ENCODE peak calls at places on chromosomes 3 and 15, in four cellular contexts. C, F, U and K are unnamed samples.

GRCh38 chr3:111971533-111971932 is 7.3 kb upstream of the ABHD10 start:
- DNase-seq in C (peak), F (no peak), U (no peak), K (no peak)

GRCh38 chr3:170145278-170145677 is 36.3 kb downstream of the PHC3 start:
- DNase-seq in C (no peak), F (no peak), U (no peak), K (no peak)

GRCh38 chr15:77592768-77593167 is 39.9 kb downstream of the LINGO1 start:
- DNase-seq in C (no peak), F (no peak), U (no peak), K (no peak)

GRCh38 chr3:121508384-121508783 is 37.4 kb downstream of the POLQ start:
- DNase-seq in C (no peak), F (no peak), U (no peak), K (no peak)

GRCh38 chr15:77541421-77542181 is 91.1 kb downstream of the LINGO1 start:
- DNase-seq in C (no peak), F (no peak), U (no peak), K (no peak)

GRCh38 chr3:123700791-123701712 is 116.2 kb upstream of the HACD2 start:
- DNase-seq in C (no peak), F (no peak), U (no peak), K (no peak)

GRCh38 chr3:137204409-137204808 is 246.6 kb downstream of the IL20RB start:
- DNase-seq in C (no peak), F (no peak), U (no peak), K (no peak)

GRCh38 chr15:80512729-80513670 is 108.8 kb downstream of the ARNT2 start:
- DNase-seq in C (no peak), F (peak), U (no peak), K (no peak)

GRCh38 chr3:42705962-42706585 is 3.5 kb upstream of the HHATL start:
- DNase-seq in C (no peak), F (no peak), U (no peak), K (no peak)

GRCh38 chr3:177281292-177281942 is 84.1 kb upstream of the TBL1XR1 start:
- DNase-seq in C (no peak), F (no peak), U (no peak), K (peak)

GRCh38 chr3:196340466-196340865 is 2.3 kb upstream of the TM4SF19 start:
- DNase-seq in C (no peak), F (no peak), U (no peak), K (no peak)

GRCh38 chr3:115982121-115982520 is 358.8 kb downstream of the GAP43 start:
- DNase-seq in C (no peak), F (no peak), U (no peak), K (no peak)

GRCh38 chr3:76638006-76638405 is 401.9 kb upstream of the ROBO2 start:
- DNase-seq in C (no peak), F (no peak), U (no peak), K (no peak)

GRCh38 chr3:56115698-56116097 is 352.6 kb downstream of the ERC2 start:
- DNase-seq in C (no peak), F (no peak), U (no peak), K (no peak)

GRCh38 chr3:5010706-5011554 is 31.7 kb downstream of the BHLHE40 start:
- DNase-seq in C (no peak), F (no peak), U (no peak), K (peak)

GRCh38 chr3:107238787-107239186 is 138.5 kb upstream of the CCDC54 start:
- DNase-seq in C (no peak), F (no peak), U (no peak), K (no peak)

GRCh38 chr15:45546789-45547188 is 24.2 kb upstream of the SLC30A4 start:
- DNase-seq in C (no peak), F (no peak), U (no peak), K (no peak)

GRCh38 chr15:92958105-92958504 is 58.0 kb downstream of the CHD2 start:
- DNase-seq in C (no peak), F (peak), U (peak), K (no peak)

GRCh38 chr15:69703495-69704187 is 251.0 kb downstream of the RPLP1 start:
- DNase-seq in C (no peak), F (no peak), U (peak), K (no peak)

GRCh38 chr15:81002254-81003022 is 1.7 kb downstream of the TLNRD1 start:
- DNase-seq in C (no peak), F (no peak), U (no peak), K (peak)

GRCh38 chr15:62788224-62788623 is 254.3 kb upstream of the TPM1 start:
- DNase-seq in C (no peak), F (no peak), U (no peak), K (no peak)

GRCh38 chr15:55168350-55168974 is 28.3 kb downstream of the RSL24D1 start:
- DNase-seq in C (peak), F (peak), U (peak), K (peak)

GRCh38 chr3:151168269-151169094 is 34.5 kb downstream of the GPR171 start:
- DNase-seq in C (peak), F (peak), U (peak), K (peak)

GRCh38 chr3:151165221-151165620 is 37.8 kb downstream of the GPR171 start:
- DNase-seq in C (no peak), F (no peak), U (no peak), K (no peak)

GRCh38 chr3:151169700-151170224 is 33.3 kb downstream of the GPR171 start:
- DNase-seq in C (no peak), F (peak), U (peak), K (peak)

GRCh38 chr3:151169262-151169661 is 33.8 kb downstream of the GPR171 start:
- DNase-seq in C (no peak), F (no peak), U (no peak), K (no peak)

DNA sequence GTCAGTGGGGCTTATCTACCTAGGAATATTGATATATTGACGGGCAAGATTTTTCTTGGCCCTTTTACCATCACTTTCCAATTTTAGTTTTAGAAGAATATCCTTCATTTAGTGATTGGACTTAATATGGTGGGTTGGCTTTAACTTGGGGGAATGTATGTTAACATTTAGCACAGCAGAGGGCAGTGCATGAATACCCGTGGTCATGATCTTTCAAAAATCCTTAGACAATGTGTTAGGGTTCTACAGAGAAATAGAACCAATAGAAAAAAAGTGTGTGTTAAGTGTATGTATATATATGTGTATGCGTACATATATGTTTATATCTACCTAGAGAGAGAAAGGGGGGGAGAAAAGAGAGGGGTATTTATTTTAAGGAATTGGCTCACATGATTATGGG is 36.9 kb downstream of the GPR171 start:
- DNase-seq in C (no peak), F (no peak), U (no peak), K (no peak)
- TF ChIP-seq CTCF in C (peak), F (peak), U (peak), K (peak)

GRCh38 chr3:17357035-17357710 is 385.3 kb downstream of the TBC1D5 start:
- DNase-seq in C (no peak), F (no peak), U (no peak), K (no peak)

GRCh38 chr3:17359911-17360310 is 382.5 kb downstream of the TBC1D5 start:
- DNase-seq in C (no peak), F (no peak), U (peak), K (no peak)

GRCh38 chr3:17355591-17355990 is 386.8 kb downstream of the TBC1D5 start:
- DNase-seq in C (no peak), F (peak), U (peak), K (no peak)

GRCh38 chr3:17352620-17353019 is 389.8 kb downstream of the TBC1D5 start:
- DNase-seq in C (no peak), F (no peak), U (no peak), K (no peak)

GRCh38 chr3:17356581-17356980 is 385.9 kb downstream of the TBC1D5 start:
- DNase-seq in C (no peak), F (peak), U (no peak), K (no peak)
- H3K4me3 ChIP-seq in C (no peak), F (no peak), U (no peak), K (no peak)

GRCh38 chr3:192817053-192817452 is 89.7 kb upstream of the FGF12 start:
- DNase-seq in C (no peak), F (peak), U (peak), K (peak)

GRCh38 chr3:192817506-192817905 is 90.2 kb upstream of the FGF12 start:
- DNase-seq in C (no peak), F (no peak), U (no peak), K (peak)

GRCh38 chr3:192818126-192818525 is 90.8 kb upstream of the FGF12 start:
- DNase-seq in C (no peak), F (no peak), U (no peak), K (peak)

GRCh38 chr3:192816274-192816853 is 89.0 kb upstream of the FGF12 start:
- DNase-seq in C (peak), F (peak), U (no peak), K (peak)

GRCh38 chr3:192812736-192813383 is 85.5 kb upstream of the FGF12 start:
- DNase-seq in C (peak), F (peak), U (no peak), K (peak)
- TF ChIP-seq CTCF in C (peak), F (peak), U (peak), K (no peak)

DNA sequence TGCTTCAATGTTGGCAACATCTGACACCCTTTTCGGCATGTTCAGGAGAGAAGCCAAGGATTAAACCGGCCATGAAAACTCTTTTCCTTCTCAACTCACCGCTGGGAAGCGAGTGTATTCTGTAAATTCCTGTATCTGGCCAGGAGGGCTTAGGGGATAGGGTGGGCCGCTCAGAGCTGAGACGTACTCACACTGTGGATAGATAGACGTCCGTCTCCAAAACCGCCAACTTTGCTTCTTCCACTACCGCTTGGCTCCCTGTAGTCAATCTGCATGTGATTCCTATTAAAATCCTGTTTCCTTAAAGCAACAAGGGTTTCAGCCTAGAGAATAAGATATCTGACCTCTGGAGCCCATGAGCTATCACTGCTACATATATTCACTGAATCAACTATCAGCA is 439.1 kb upstream of the ARRDC4 start:
- DNase-seq in C (no peak), F (no peak), U (no peak), K (no peak)
- H3K4me3 ChIP-seq in C (no peak), F (no peak), U (peak), K (no peak)

DNA sequence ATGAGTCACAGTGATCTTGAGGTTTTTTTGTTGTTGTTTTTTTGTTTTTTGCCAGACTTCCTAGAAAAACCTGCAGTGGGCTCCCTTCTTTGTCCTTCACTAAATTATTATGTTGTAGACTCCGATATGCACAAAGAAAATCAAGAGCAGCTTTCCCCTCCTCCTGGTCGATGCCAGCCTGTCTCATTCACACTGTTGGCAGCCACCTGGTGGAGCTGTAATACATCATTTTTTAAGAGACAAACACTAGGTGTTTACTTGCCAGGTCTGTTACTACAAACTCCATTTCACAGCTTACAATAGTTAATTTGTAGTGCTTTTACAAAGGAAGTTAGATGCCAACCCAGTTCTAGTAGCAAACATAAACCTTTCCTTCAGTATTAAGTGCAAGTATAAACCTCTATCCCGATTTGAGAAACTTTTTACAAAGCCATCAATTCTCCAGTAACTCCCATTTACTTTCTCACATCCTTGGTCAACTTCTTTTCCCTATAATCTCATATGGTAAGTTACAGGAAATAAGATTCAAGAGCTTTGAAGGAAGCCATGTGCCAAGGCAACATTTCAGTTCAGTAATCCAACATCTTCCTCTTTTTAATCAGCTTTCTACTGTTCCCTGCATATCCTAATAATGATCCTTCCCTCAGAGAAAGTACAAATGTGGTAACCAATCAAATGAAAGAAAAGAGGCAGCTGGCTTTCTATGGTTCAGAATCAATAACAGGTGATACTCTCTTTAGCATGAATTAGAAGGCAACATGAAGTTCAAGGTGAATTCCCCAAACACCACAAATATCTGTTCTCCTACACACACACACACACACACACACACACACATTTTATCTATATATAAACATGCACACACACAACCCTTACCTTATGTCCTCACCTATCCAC is 14.0 kb downstream of the AAGAB start:
- DNase-seq in C (peak), F (peak), U (no peak), K (peak)
- TF ChIP-seq CTCF in C (no peak), F (peak), U (peak), K (peak)

GRCh38 chr15:33680336-33680735 is 288.0 kb upstream of the CHRM5 start:
- DNase-seq in C (no peak), F (no peak), U (no peak), K (no peak)
- H3K4me3 ChIP-seq in C (no peak), F (no peak), U (no peak), K (no peak)

GRCh38 chr3:61356678-61357077 is 105.4 kb upstream of the FHIT start:
- DNase-seq in C (no peak), F (no peak), U (no peak), K (no peak)

GRCh38 chr3:61354604-61355003 is 103.4 kb upstream of the FHIT start:
- DNase-seq in C (no peak), F (no peak), U (no peak), K (peak)

GRCh38 chr3:61357902-61358301 is 106.7 kb upstream of the FHIT start:
- DNase-seq in C (no peak), F (no peak), U (no peak), K (no peak)

GRCh38 chr3:61358364-61358763 is 107.1 kb upstream of the FHIT start:
- DNase-seq in C (peak), F (no peak), U (no peak), K (peak)

GRCh38 chr3:61360297-61360696 is 109.0 kb upstream of the FHIT start:
- DNase-seq in C (no peak), F (no peak), U (no peak), K (no peak)
- TF ChIP-seq CTCF in C (no peak), F (no peak), U (no peak), K (no peak)

DNA sequence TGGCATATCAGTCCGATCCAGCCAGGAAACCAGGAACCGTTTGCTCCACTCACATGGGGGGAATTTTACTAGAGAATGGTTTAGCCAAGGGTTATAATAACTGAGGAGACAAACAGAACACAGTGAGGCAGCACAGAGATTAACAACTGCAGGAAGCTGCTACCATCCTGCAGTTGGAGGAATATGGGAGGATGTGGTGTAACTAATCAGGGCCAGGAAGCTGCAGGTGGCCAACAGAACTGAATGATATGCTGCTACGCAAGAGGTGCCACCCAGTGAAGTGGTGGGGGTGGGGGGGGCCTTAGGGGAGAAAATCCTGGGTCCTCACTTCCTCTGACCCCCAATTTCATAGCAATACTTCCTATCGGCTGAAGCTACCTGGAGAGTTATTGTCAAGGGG is 306.4 kb upstream of the STT3B start:
- DNase-seq in C (no peak), F (no peak), U (no peak), K (peak)
- H3K4me3 ChIP-seq in C (no peak), F (no peak), U (no peak), K (no peak)

GRCh38 chr3:131242201-131242600 is 139.4 kb upstream of the NUDT16 start:
- DNase-seq in C (no peak), F (no peak), U (no peak), K (no peak)
- TF ChIP-seq CTCF in C (no peak), F (no peak), U (no peak), K (no peak)